ENCODE peak calls at places on chromosomes 13 and 19, in four cellular contexts. T is H1, F is K562, S is GM12878. V is an unnamed sample.

GRCh38 chr13:74966814-74967213 is 515.2 kb downstream of the TBC1D4 start:
- DNase-seq in T (no peak), F (no peak), S (no peak), V (no peak)

GRCh38 chr13:24865158-24865557 is 101.2 kb downstream of the RNF17 start:
- DNase-seq in T (no peak), F (no peak), S (no peak), V (no peak)

GRCh38 chr13:44471686-44472085 is 98.1 kb downstream of the SERP2 start:
- DNase-seq in T (no peak), F (no peak), S (no peak), V (no peak)

GRCh38 chr13:109954441-109954840 is 168.1 kb upstream of the IRS2 start:
- DNase-seq in T (no peak), F (no peak), S (no peak), V (no peak)

GRCh38 chr13:53782400-53783030 is 753.9 kb downstream of the OLFM4 start:
- DNase-seq in T (peak), F (peak), S (peak), V (peak)

GRCh38 chr19:13022111-13022858 is 27.0 kb downstream of the NFIX start:
- DNase-seq in T (no peak), F (no peak), S (no peak), V (no peak)

GRCh38 chr19:14450168-14450874 is 17.2 kb downstream of the PKN1 start:
- DNase-seq in T (peak), F (peak), S (no peak), V (peak)

GRCh38 chr13:31159306-31159705 is 2.4 kb downstream of the HSPH1 start:
- DNase-seq in T (no peak), F (no peak), S (no peak), V (no peak)

GRCh38 chr19:35013820-35014754 is 14.0 kb downstream of the GRAMD1A start:
- DNase-seq in T (no peak), F (no peak), S (no peak), V (no peak)

GRCh38 chr19:43362179-43362578 is 8.7 kb downstream of the CD177 start:
- DNase-seq in T (no peak), F (no peak), S (no peak), V (no peak)

GRCh38 chr19:387777-388176 is 21.2 kb downstream of the C2CD4C start:
- DNase-seq in T (no peak), F (no peak), S (no peak), V (no peak)

GRCh38 chr13:104140557-104140956 is 1074.3 kb upstream of the SLC10A2 start:
- DNase-seq in T (no peak), F (no peak), S (no peak), V (no peak)

GRCh38 chr13:34883381-34883780 is 58.7 kb upstream of the NBEA start:
- DNase-seq in T (no peak), F (no peak), S (no peak), V (no peak)

GRCh38 chr19:19217110-19217509 is 5.4 kb downstream of the NCAN start:
- DNase-seq in T (no peak), F (peak), S (no peak), V (no peak)

GRCh38 chr13:29754486-29754806 is 96.0 kb downstream of the UBL3 start:
- DNase-seq in T (peak), F (peak), S (no peak), V (no peak)

GRCh38 chr13:114166381-114167131 is 12.5 kb upstream of the CFAP97D2 start:
- DNase-seq in T (no peak), F (no peak), S (no peak), V (no peak)

GRCh38 chr19:13133241-13133870 is 15.3 kb downstream of the NACC1 start:
- DNase-seq in T (no peak), F (no peak), S (no peak), V (no peak)

GRCh38 chr13:98447881-98448641 is 128.8 kb downstream of the STK24 start:
- DNase-seq in T (peak), F (peak), S (no peak), V (no peak)

GRCh38 chr13:106532111-106532929 is 3.1 kb downstream of the EFNB2 start:
- DNase-seq in T (no peak), F (no peak), S (no peak), V (no peak)
- TF ChIP-seq TAF1 in T (no peak), F (no peak), S (no peak), V (no peak)

GRCh38 chr19:9538183-9539058 is at the start of gene ZNF426:
- DNase-seq in T (peak), F (peak), S (peak), V (peak)
- TF ChIP-seq POLR2A in T (peak), F (peak), S (peak), V (peak)

GRCh38 chr19:4851551-4852290 is 15.7 kb downstream of the PLIN3 start:
- DNase-seq in T (peak), F (peak), S (no peak), V (peak)
- TF ChIP-seq POLR2AphosphoS5 in T (peak), F (no peak), S (no peak), V (peak)

GRCh38 chr13:107461751-107462150 is 753.6 kb downstream of the LIG4 start:
- DNase-seq in T (no peak), F (no peak), S (no peak), V (no peak)

GRCh38 chr13:107462501-107462900 is 752.8 kb downstream of the LIG4 start:
- DNase-seq in T (no peak), F (no peak), S (no peak), V (no peak)

DNA sequence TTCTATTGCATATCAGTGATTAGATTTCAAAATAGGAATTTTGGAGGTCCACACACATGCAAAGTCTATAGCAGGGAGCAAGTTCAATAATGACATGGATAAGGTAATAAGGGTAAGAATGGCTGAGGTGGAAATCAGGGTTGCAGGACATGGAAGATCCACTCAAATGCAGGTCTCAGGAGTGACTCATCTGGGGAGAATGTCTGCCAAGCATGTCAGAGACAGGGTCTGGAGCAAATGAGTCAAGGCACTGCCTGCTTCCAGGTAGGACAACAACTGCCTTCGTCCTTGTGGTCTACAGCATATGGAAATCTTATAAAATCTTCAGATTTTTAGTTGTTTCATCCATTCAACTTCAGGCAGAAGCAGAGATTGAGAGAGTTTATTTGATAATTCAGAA is 749.0 kb downstream of the LIG4 start:
- DNase-seq in T (no peak), F (no peak), S (no peak), V (no peak)
- TF ChIP-seq TAF1 in T (no peak), F (no peak), S (no peak), V (no peak)

V was measured in GM12891.